ENCODE peak calls at places on chromosomes 5 and 9, in seven cellular contexts. D is GM23338, O is Panc1, I is HepG2, Q is GM12878, J is HCT116, W is K562. V is an unnamed sample.

GRCh38 chr5:21661129-21661528 is 1192.0 kb downstream of the CDH12 start:
- ATAC-seq in W (no peak), I (no peak), D (no peak), O (no peak), Q (no peak), J (no peak), V (no peak)

GRCh38 chr9:2015581-2016410 is 649 bp downstream of the SMARCA2 start:
- ATAC-seq in I (peak; percentile 46), Q (peak; percentile 1), O (peak; percentile 29), D (peak; percentile 30), W (peak; percentile 10), J (peak; percentile 1), V (no peak)

GRCh38 chr5:18465833-18466681 is 831.8 kb downstream of the TAF11L14 start:
- ATAC-seq in D (peak; percentile 99), J (no peak), I (peak; percentile 92), Q (peak; percentile 97), O (peak; percentile 96), W (peak; percentile 82), V (no peak)

GRCh38 chr9:83039303-83039702 is 23.6 kb downstream of the RASEF start:
- ATAC-seq in W (no peak), J (no peak), I (no peak), D (no peak), O (peak; percentile 26), Q (no peak), V (no peak)

GRCh38 chr5:179870403-179870903 is 11.8 kb upstream of the MRNIP start:
- ATAC-seq in J (peak; percentile 55), D (peak; percentile 85), O (peak; percentile 50), I (peak; percentile 65), W (peak; percentile 93), Q (peak; percentile 22), V (peak; percentile 21)

GRCh38 chr5:35999547-35999946 is 8.4 kb upstream of the UGT3A1 start:
- ATAC-seq in I (no peak), Q (no peak), W (no peak), O (no peak), D (no peak), J (no peak), V (no peak)

GRCh38 chr9:107020040-107020530 is 157.1 kb downstream of the ZNF462 start:
- ATAC-seq in I (no peak), J (no peak), Q (peak; percentile 84), D (peak; percentile 77), W (no peak), O (no peak), V (peak; percentile 81)

GRCh38 chr5:122156724-122157325 is 27.5 kb downstream of the ZNF474 start:
- ATAC-seq in I (peak; percentile 44), W (peak; percentile 80), D (peak; percentile 61), J (peak; percentile 70), Q (peak; percentile 34), O (no peak), V (no peak)

GRCh38 chr9:123493627-123494026 is 137.6 kb downstream of the CRB2 start:
- ATAC-seq in I (no peak), D (no peak), J (no peak), Q (no peak), O (no peak), W (no peak), V (no peak)

DNA sequence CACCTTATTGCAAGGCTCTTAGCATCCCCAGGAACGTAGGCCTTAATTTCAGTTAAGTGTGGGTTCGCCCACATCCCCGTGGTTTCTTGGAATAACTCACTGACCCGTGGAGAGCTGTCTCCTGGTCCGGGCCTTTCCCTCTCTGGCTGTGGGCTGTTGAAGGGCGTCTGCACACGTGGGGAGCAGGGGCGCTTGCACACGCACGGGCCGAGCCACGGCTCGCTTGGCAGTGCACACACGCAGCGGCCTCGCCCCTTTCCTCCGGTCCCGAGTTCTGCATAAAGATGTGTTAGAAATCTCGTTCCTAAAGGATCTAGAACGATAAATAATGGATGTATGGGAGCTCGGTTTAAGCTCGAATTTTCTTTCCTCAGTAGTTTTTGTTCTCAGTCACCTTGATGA is 141.9 kb downstream of the PBX3 start:
- ATAC-seq in D (peak; percentile 36), Q (peak; percentile 71), W (no peak), I (no peak), O (peak; percentile 75), J (no peak), V (peak; percentile 67)
- H3K4me3 ChIP-seq in D (peak overlapping the region; percentile 58), Q (peak overlapping the region; percentile 89), W (no peak overlapping the region), I (peak overlapping the region; percentile 85), O (peak overlapping the region; percentile 40), J (no peak overlapping the region), V (peak overlapping the region; percentile 56)

GRCh38 chr9:84323777-84324317 is 16.7 kb downstream of the SLC28A3 start:
- ATAC-seq in J (no peak), D (no peak), Q (no peak), W (no peak), O (no peak), I (no peak), V (peak; percentile 53)
- TF ChIP-seq POLR2AphosphoS5 in J (no peak), D (no peak), Q (no peak), W (no peak), O (no peak), I (no peak), V (no peak)

DNA sequence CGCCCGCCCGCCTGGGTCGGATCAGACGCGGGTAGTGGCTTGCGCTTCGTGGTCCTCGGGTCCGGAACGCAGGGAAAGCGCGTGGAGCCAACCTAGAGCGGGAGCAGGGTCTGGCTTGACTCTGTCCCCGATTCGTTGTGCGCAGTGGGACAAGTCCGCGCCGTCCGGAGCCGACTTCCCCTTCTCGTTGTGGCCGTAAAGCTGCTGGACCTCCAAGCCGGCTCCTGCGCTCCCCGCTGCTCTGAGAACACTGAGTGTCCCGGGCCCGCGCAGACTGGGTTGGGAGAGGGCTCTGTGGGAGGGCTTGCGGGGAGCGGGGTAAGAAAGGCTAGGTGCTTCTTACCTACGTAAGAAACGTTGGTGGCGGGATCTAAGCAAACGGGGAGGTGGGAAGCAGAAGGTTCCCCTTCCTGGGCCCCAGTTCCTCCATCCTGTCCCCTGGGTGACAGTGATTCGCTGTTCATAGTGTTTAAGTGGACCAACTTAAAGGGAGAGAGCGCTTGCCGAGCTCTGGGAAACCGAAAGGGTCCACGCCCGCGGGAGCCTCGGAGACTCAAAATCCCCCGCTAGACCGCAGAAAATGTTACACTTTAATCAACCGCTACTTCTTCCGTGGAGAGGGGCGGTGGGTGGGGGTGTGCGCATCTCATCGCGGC is 4.3 kb upstream of the FOXE1 start:
- ATAC-seq in W (no peak), D (peak; percentile 1), I (no peak), Q (peak; percentile 16), O (no peak), J (no peak), V (no peak)
- H3K4me3 ChIP-seq in W (no peak overlapping the region), D (peak overlapping the region; percentile 50), I (no peak overlapping the region), Q (peak overlapping the region; percentile 23), O (no peak overlapping the region), J (no peak overlapping the region), V (peak overlapping the region; percentile 28)

GRCh38 chr9:133471551-133472276 is 7.2 kb downstream of the SLC2A6 start:
- ATAC-seq in D (no peak), O (peak; percentile 6), I (peak; percentile 2), Q (no peak), J (no peak), W (peak; percentile 47), V (no peak)
- TF ChIP-seq POLR2AphosphoS5 in D (peak; percentile 14), O (no peak), I (no peak), Q (no peak), J (no peak), W (no peak), V (no peak)

GRCh38 chr9:6433405-6433804 is 20.4 kb downstream of the UHRF2 start:
- ATAC-seq in D (no peak), O (no peak), I (no peak), Q (peak; percentile 42), J (no peak), W (no peak), V (no peak)
- H3K4me3 ChIP-seq in D (no peak overlapping the region), O (no peak overlapping the region), I (no peak overlapping the region), Q (no peak overlapping the region), J (no peak overlapping the region), W (no peak overlapping the region), V (no peak overlapping the region)